ENCODE peak calls at places on chromosomes 16 and 17, in seven cellular contexts. J is IMR-90, Z is HepG2, V is HCT116, Q is K562, Y is GM12878, T is H1. A is an unnamed sample.

GRCh38 chr16:13781579-13782338 is 138.2 kb upstream of the ERCC4 start:
- DNase-seq in Z (no peak), Q (no peak), Y (no peak), V (no peak), T (no peak), J (no peak), A (no peak)

GRCh38 chr16:83781-84615 is 6.0 kb downstream of the MPG start:
- DNase-seq in J (peak; percentile 28), T (no peak), V (no peak), Z (no peak), Q (no peak), Y (no peak), A (no peak)

GRCh38 chr17:1626333-1626732 is 2.3 kb downstream of the SLC43A2 start:
- DNase-seq in Q (no peak), J (no peak), Z (no peak), Y (no peak), V (no peak), T (no peak), A (no peak)

GRCh38 chr17:48031966-48032365 is 5.6 kb downstream of the COPZ2 start:
- DNase-seq in Y (no peak), J (no peak), Z (no peak), Q (no peak), V (no peak), T (no peak), A (no peak)

GRCh38 chr16:90057738-90058173 is 19.4 kb downstream of the PRDM7 start:
- DNase-seq in T (no peak), Z (peak; percentile 71), V (peak; percentile 28), Q (peak; percentile 46), J (peak; percentile 90), Y (no peak), A (no peak)

GRCh38 chr17:29078183-29079045 is 35.5 kb downstream of the PIPOX start:
- DNase-seq in T (no peak), Y (no peak), J (peak; percentile 15), V (peak; percentile 4), Q (no peak), Z (no peak), A (no peak)

GRCh38 chr17:48728232-48729231 is at the start of gene HOXB13:
- DNase-seq in Q (peak; percentile 56), Z (no peak), J (peak; percentile 39), V (peak; percentile 75), Y (no peak), T (no peak), A (peak; percentile 54)

GRCh38 chr17:69492410-69493071 is 78.0 kb downstream of the MAP2K6 start:
- DNase-seq in Q (no peak), T (peak; percentile 44), J (peak; percentile 88), V (peak; percentile 28), Y (no peak), Z (no peak), A (peak; percentile 42)

GRCh38 chr16:89140401-89140800 is 31.1 kb upstream of the CDH15 start:
- DNase-seq in V (no peak), Z (no peak), T (no peak), Y (no peak), J (no peak), Q (no peak), A (no peak)

GRCh38 chr16:50059111-50059510 is 6.7 kb upstream of the HEATR3 start:
- DNase-seq in Q (no peak), T (no peak), Y (no peak), J (no peak), V (no peak), Z (no peak), A (no peak)

GRCh38 chr17:47621293-47622178 is 28.2 kb upstream of the KPNB1 start:
- DNase-seq in T (peak; percentile 41), Z (no peak), Y (no peak), Q (no peak), V (peak; percentile 82), J (peak; percentile 91), A (no peak)

GRCh38 chr17:75729351-75729750 is 8.1 kb downstream of the ITGB4 start:
- DNase-seq in T (no peak), Y (no peak), Q (no peak), J (no peak), V (no peak), Z (no peak), A (no peak)

GRCh38 chr16:49016461-49016860 is 265.2 kb downstream of the CBLN1 start:
- DNase-seq in Z (no peak), V (no peak), Q (no peak), Y (no peak), J (no peak), T (no peak), A (no peak)

GRCh38 chr16:17408955-17409441 is 61.8 kb downstream of the XYLT1 start:
- DNase-seq in T (no peak), Y (peak; percentile 72), Z (no peak), Q (no peak), V (no peak), J (no peak), A (no peak)

GRCh38 chr16:57998992-57999365 is 1.5 kb downstream of the ZNF319 start:
- DNase-seq in Z (no peak), V (no peak), T (no peak), Q (no peak), J (no peak), Y (no peak), A (no peak)

GRCh38 chr16:87233928-87234327 is 83.3 kb downstream of the C16orf95 start:
- DNase-seq in Q (peak; percentile 21), T (no peak), V (no peak), Z (peak; percentile 23), J (peak; percentile 53), Y (no peak), A (no peak)

GRCh38 chr17:79041041-79041570 is 17.1 kb downstream of the C1QTNF1 start:
- DNase-seq in J (no peak), Z (no peak), Q (no peak), T (no peak), Y (no peak), V (no peak), A (no peak)

GRCh38 chr17:79036181-79036580 is 12.2 kb downstream of the C1QTNF1 start:
- DNase-seq in J (no peak), Z (no peak), Q (no peak), V (no peak), Y (no peak), T (no peak), A (no peak)

GRCh38 chr17:79039171-79039570 is 15.2 kb downstream of the C1QTNF1 start:
- DNase-seq in Y (no peak), V (no peak), Z (no peak), T (no peak), J (no peak), Q (no peak), A (no peak)

GRCh38 chr17:79036609-79037008 is 12.6 kb downstream of the C1QTNF1 start:
- DNase-seq in Q (peak; percentile 5), J (peak; percentile 94), V (no peak), Z (no peak), T (no peak), Y (no peak), A (no peak)

DNA sequence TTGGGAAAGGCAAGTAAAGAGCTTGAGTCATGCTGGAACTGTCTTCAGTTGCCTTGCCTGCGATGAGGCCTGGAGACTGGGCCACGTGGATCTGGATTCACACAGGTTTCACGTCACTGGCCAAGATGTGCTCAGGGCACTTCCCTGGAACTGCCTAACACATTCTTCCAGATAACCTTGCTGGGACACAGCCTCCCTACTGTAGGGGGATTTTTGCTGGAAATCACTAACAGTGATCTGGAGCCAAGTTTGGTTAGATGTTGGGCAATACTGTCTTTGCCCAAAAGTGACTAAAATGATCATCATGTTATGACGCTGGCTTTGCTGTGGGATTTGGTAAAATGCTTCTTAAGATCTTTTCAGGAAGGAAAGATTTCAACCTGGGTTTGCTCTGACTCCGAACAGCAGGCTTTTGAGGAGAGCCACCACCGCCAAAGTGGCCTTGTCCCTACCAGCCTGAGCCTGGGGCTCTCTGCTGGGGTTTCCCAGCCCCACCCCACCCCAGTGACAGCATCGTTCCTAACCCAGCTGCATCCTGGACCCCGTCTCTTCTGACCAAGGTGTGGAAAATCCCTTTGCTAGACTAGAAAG is 14.7 kb downstream of the C1QTNF1 start:
- DNase-seq in J (peak; percentile 96), Q (no peak), Y (no peak), T (no peak), Z (no peak), V (no peak), A (no peak)
- H3K9ac ChIP-seq in J (no peak overlapping the region), Q (no peak overlapping the region), Y (no peak overlapping the region), T (no peak overlapping the region), Z (no peak overlapping the region), V (no peak overlapping the region), A (no peak overlapping the region)

DNA sequence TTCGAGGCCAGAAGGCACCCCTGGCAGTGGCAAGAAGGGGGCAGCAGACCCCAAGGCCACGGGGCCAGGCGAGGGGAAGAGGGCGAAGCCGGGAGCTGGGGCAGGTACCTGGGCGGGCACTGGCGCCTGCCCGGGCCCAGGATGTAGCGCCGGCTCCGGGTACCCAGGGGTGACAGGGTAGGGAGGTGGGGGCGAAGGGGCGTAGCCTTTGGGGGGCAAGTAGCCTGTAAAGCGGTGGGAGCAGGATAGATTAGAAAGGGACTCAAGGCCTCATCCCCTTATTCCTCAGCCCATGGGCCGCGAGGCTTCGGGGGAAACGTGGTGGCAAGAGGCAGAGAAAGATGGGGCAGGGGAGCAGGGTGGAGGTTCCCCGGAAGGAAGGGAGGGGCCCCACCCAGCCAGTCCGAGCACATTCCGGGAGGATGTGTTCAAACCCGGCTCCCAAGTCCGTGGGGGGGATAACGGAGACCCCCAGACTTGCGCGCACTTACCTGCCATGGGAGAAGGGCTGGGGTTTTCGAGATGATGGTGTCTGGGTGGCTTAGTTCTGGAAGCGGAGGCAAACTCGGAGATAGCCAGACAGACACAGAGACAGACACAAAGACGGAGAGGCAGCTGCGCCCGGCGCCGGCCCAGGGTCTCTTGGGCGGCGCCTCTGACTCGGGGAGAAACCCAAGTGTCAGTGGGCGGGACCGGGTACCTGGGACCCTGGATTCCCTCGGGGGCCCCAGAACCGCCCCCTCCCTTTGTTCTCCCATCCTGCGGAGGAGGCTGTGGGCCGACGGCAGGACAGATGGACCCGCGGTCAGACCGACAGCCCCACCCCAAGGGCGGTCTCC is 493 bp downstream of the PLSCR3 start:
- DNase-seq in T (no peak), Z (no peak), Q (peak; percentile 33), J (no peak), V (no peak), Y (no peak), A (peak; percentile 74)
- TF ChIP-seq RAD21 in T (peak; percentile 69), Z (no peak), Q (no peak), J (peak; percentile 16), V (no peak), Y (peak; percentile 39), A (peak; percentile 36)

DNA sequence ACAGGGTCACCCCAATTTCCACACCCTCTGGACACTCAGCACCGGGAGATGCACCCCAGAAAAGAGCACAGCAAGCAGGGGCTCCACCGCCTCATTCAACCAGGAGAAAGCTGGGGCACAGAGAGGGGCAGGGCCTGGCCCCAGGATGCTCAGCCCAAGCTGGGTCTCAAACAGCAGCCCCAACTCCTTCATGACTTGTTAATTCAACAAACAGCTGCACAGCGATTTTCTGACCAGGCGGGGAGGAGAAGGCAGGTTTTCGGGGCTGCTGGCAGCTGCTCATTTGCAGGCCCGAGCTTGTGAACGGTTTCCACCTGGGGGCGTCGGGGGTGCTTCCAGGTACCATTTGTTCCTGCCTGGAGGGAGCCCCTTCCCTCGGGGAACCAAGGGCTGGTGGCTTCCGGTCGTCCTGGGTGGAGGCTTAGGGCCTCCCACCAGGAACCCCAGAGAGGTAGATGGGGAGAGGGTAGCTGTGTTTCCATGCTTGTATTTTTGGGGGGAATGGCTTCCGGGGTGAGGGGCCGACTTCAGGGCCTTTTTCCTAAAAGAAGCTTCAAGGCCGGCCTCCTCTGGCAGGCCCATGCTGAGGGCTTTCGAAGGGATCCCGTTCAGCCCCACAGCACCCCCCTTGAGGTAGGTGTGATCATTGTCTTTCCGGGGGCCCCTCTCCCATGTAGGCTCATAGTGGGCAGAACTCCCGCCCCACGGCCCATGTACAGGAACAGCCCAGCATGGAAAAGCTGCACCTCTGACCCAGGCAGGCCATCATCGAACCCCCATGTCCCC is 191.6 kb upstream of the GSE1 start:
- DNase-seq in Y (no peak), V (no peak), T (no peak), J (no peak), Q (no peak), Z (no peak), A (no peak)
- H3K9ac ChIP-seq in Y (no peak overlapping the region), V (no peak overlapping the region), T (no peak overlapping the region), J (no peak overlapping the region), Q (peak overlapping the region; percentile 56), Z (peak overlapping the region; percentile 19), A (no peak overlapping the region)

GRCh38 chr17:7846765-7847661 is 7.9 kb upstream of the TMEM88 start:
- DNase-seq in Z (no peak), V (no peak), Y (no peak), T (no peak), J (no peak), Q (no peak), A (no peak)
- TF ChIP-seq RAD21 in Z (no peak), V (no peak), Y (no peak), T (no peak), J (no peak), Q (no peak), A (no peak)